ENCODE peak calls at places on chromosomes 12 and 14, in six cellular contexts. M is endothelial cell, T is HCT116, U is A673, Z is lower leg skin, X is HFFc6. N is an unnamed sample.

GRCh38 chr12:116818341-116818856 is 62.8 kb downstream of the HRK start:
- DNase-seq in X (peak; percentile 3), T (no peak), Z (no peak), U (peak; percentile 23), M (no peak), N (no peak)

GRCh38 chr12:53207042-53207441 is at the start of gene ITGB7:
- DNase-seq in T (no peak), U (no peak), M (no peak), X (no peak), Z (no peak), N (no peak)

GRCh38 chr12:21502872-21503271 is 1.3 kb downstream of the GOLT1B start:
- DNase-seq in T (no peak), X (no peak), M (no peak), Z (no peak), U (no peak), N (no peak)

GRCh38 chr14:61406198-61406597 is 84.8 kb downstream of the PRKCH start:
- DNase-seq in U (peak; percentile 4), Z (no peak), M (no peak), X (no peak), T (no peak), N (no peak)

GRCh38 chr12:96886998-96887677 is 19.9 kb upstream of the NEDD1 start:
- DNase-seq in X (no peak), U (no peak), T (no peak), Z (no peak), M (no peak), N (peak; percentile 48)

GRCh38 chr12:67802723-67803122 is 154.2 kb downstream of the DYRK2 start:
- DNase-seq in X (no peak), U (no peak), Z (no peak), T (no peak), M (no peak), N (no peak)

GRCh38 chr12:87807127-87807526 is 222.1 kb downstream of the C12orf50 start:
- DNase-seq in U (no peak), Z (no peak), X (no peak), M (no peak), T (no peak), N (no peak)

GRCh38 chr14:36988989-36989388 is 183.4 kb downstream of the SLC25A21 start:
- DNase-seq in T (no peak), Z (no peak), M (no peak), X (no peak), U (no peak), N (no peak)

GRCh38 chr14:68397827-68398226 is 395.0 kb downstream of the ZFP36L1 start:
- DNase-seq in T (no peak), M (no peak), X (peak; percentile 29), Z (no peak), U (no peak), N (no peak)

GRCh38 chr12:94621662-94622359 is 28.5 kb downstream of the TMCC3 start:
- DNase-seq in T (no peak), Z (no peak), M (no peak), U (no peak), X (no peak), N (no peak)

GRCh38 chr14:85234626-85235025 is 295.3 kb upstream of the FLRT2 start:
- DNase-seq in X (no peak), Z (no peak), U (no peak), M (no peak), T (no peak), N (no peak)

GRCh38 chr12:121980211-121980891 is 41.3 kb upstream of the BCL7A start:
- DNase-seq in M (no peak), X (no peak), U (no peak), T (no peak), Z (no peak), N (no peak)

GRCh38 chr12:42002563-42002962 is 142.1 kb downstream of the GXYLT1 start:
- DNase-seq in Z (no peak), M (no peak), U (no peak), X (no peak), T (no peak), N (no peak)

GRCh38 chr12:91222746-91223145 is 40.1 kb upstream of the DCN start:
- DNase-seq in M (no peak), U (no peak), X (peak; percentile 59), T (no peak), Z (no peak), N (no peak)

GRCh38 chr12:100234166-100234565 is 32.7 kb downstream of the DEPDC4 start:
- DNase-seq in U (no peak), T (no peak), Z (no peak), M (no peak), X (peak; percentile 3), N (no peak)

GRCh38 chr12:93657076-93657475 is 20.1 kb upstream of the CRADD start:
- DNase-seq in T (no peak), X (no peak), U (no peak), M (no peak), Z (no peak), N (no peak)

GRCh38 chr14:50347521-50347920 is 35.4 kb downstream of the DMAC2L start:
- DNase-seq in U (no peak), T (no peak), X (peak; percentile 45), M (no peak), Z (no peak), N (no peak)

GRCh38 chr12:101599771-101600486 is 5.2 kb downstream of the MYBPC1 start:
- DNase-seq in Z (no peak), T (no peak), M (no peak), U (no peak), X (no peak), N (no peak)

GRCh38 chr14:76951149-76951548 is 77.4 kb downstream of the IRF2BPL start:
- DNase-seq in X (no peak), M (no peak), T (no peak), Z (no peak), U (no peak), N (no peak)

GRCh38 chr12:58081488-58081887 is 140.1 kb downstream of the ATP23 start:
- DNase-seq in U (no peak), T (no peak), Z (no peak), X (no peak), M (no peak), N (no peak)

GRCh38 chr14:99317231-99318090 is 45.5 kb upstream of the BCL11B start:
- DNase-seq in X (no peak), Z (peak; percentile 64), M (no peak), T (no peak), U (no peak), N (no peak)

GRCh38 chr12:124767075-124767821 is 96.4 kb downstream of the SCARB1 start:
- DNase-seq in M (peak; percentile 88), Z (peak; percentile 96), T (no peak), U (peak; percentile 83), X (no peak), N (peak; percentile 80)

GRCh38 chr12:109458771-109459208 is 18.3 kb downstream of the KCTD10 start:
- DNase-seq in T (no peak), Z (no peak), M (no peak), U (no peak), X (no peak), N (no peak)

GRCh38 chr14:76937181-76938091 is 91.1 kb downstream of the IRF2BPL start:
- DNase-seq in Z (no peak), T (no peak), X (peak; percentile 83), M (no peak), U (peak; percentile 70), N (no peak)

GRCh38 chr12:93061414-93062099 is 132.5 kb upstream of the EEA1 start:
- DNase-seq in T (no peak), M (no peak), U (no peak), Z (no peak), X (no peak), N (no peak)

GRCh38 chr12:104138747-104139186 is 757 bp upstream of the NFYB start:
- DNase-seq in M (peak; percentile 10), X (no peak), Z (peak; percentile 88), U (no peak), T (no peak), N (no peak)

DNA sequence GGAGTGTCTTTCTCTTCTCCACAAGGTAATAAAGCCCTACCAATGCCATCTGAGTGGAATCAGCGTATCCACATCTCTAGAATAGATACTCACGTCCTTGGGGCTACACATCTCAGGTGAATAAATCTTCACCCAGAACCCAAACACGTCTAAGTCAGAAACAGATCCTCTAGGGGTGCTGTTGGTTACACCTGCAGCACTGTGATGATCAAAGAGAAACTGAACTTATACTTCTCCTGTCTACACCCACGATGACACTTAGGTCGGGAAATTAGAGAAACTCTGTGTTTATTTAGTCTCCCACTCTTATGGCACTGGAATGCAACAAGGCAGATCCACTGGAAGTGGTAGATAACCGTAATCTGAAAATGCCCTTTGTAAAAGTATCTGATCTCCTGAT is 46.2 kb downstream of the WIF1 start:
- DNase-seq in Z (no peak), U (no peak), M (no peak), T (peak; percentile 27), X (no peak), N (no peak)
- TF ChIP-seq CTCF in Z (no peak), U (no peak), M (no peak), T (no peak), X (peak; percentile 21), N (no peak)

GRCh38 chr14:81673930-81674329 is 140.3 kb upstream of the SEL1L start:
- DNase-seq in X (no peak), T (no peak), U (no peak), Z (no peak), M (no peak), N (no peak)
- TF ChIP-seq CTCF in X (no peak), T (no peak), U (no peak), Z (no peak), M (no peak), N (no peak)

GRCh38 chr12:46373303-46374182 is 970 bp upstream of the SLC38A2 start:
- DNase-seq in U (peak; percentile 74), X (no peak), M (peak; percentile 67), Z (peak; percentile 92), T (no peak), N (peak; percentile 75)
- TF ChIP-seq CTCF in U (peak; percentile 16), X (no peak), M (no peak), Z (no peak), T (no peak), N (no peak)

GRCh38 chr12:5557906-5558305 is 126.0 kb downstream of the NTF3 start:
- DNase-seq in M (no peak), X (no peak), T (no peak), Z (no peak), U (no peak), N (no peak)

GRCh38 chr12:5556946-5557673 is 125.2 kb downstream of the NTF3 start:
- DNase-seq in U (no peak), Z (no peak), M (no peak), X (no peak), T (no peak), N (no peak)

GRCh38 chr12:5560242-5560641 is 128.3 kb downstream of the NTF3 start:
- DNase-seq in U (no peak), X (no peak), T (no peak), Z (no peak), M (no peak), N (no peak)

GRCh38 chr12:5554711-5555110 is 122.8 kb downstream of the NTF3 start:
- DNase-seq in T (no peak), M (no peak), U (no peak), X (peak; percentile 81), Z (no peak), N (no peak)

GRCh38 chr12:5556033-5556614 is 124.2 kb downstream of the NTF3 start:
- DNase-seq in T (peak; percentile 6), Z (no peak), X (no peak), U (peak; percentile 27), M (peak; percentile 16), N (no peak)
- TF ChIP-seq CTCF in T (peak; percentile 19), Z (no peak), X (peak; percentile 74), U (peak; percentile 66), M (peak; percentile 59), N (no peak)

GRCh38 chr14:55802986-55803431 is 223.0 kb downstream of the KTN1 start:
- DNase-seq in T (peak; percentile 91), M (no peak), X (peak; percentile 19), U (no peak), Z (no peak), N (no peak)
- TF ChIP-seq CTCF in T (peak; percentile 25), M (no peak), X (peak; percentile 38), U (no peak), Z (no peak), N (no peak)

GRCh38 chr12:90013409-90013808 is 304.8 kb upstream of the ATP2B1 start:
- DNase-seq in T (no peak), X (peak; percentile 18), U (no peak), Z (no peak), M (no peak), N (no peak)
- TF ChIP-seq CTCF in T (peak; percentile 8), X (peak; percentile 43), U (peak; percentile 36), Z (no peak), M (no peak), N (no peak)